ENCODE peak calls at places on chromosomes 13 and 19, in eight cellular contexts. P is neural progenitor cell, G is lung, A is mammary epithelial cell, M is Caco-2, X is IMR-90, C is pancreas, Y is spleen. E is an unnamed sample.

GRCh38 chr19:5676711-5677110 is 3.6 kb downstream of the MICOS13 start:
- DNase-seq in X (no peak), Y (no peak), A (no peak), P (no peak), M (no peak), C (no peak), G (no peak), E (no peak)

GRCh38 chr19:16778796-16779411 is 50.3 kb upstream of the SIN3B start:
- DNase-seq in M (peak; percentile 67), P (peak; percentile 69), G (peak; percentile 44), A (peak; percentile 40), X (peak; percentile 55), C (no peak), Y (peak; percentile 79), E (peak; percentile 39)

GRCh38 chr13:33075996-33076395 is 59.8 kb downstream of the KL start:
- DNase-seq in C (no peak), P (no peak), X (no peak), G (no peak), Y (no peak), A (no peak), M (no peak), E (no peak)

GRCh38 chr13:51764184-51765141 is 39.5 kb downstream of the DHRS12 start:
- DNase-seq in M (no peak), A (no peak), Y (no peak), C (peak; percentile 83), X (peak; percentile 97), G (no peak), P (no peak), E (no peak)

GRCh38 chr19:3849092-3849491 is 19.7 kb downstream of the ZFR2 start:
- DNase-seq in Y (no peak), X (no peak), P (peak; percentile 52), A (peak; percentile 34), C (no peak), M (peak; percentile 46), G (no peak), E (no peak)

GRCh38 chr19:18832331-18833140 is 777 bp downstream of the UPF1 start:
- DNase-seq in P (peak; percentile 65), A (peak; percentile 23), M (peak; percentile 65), G (no peak), X (no peak), Y (peak; percentile 83), C (peak; percentile 56), E (no peak)

GRCh38 chr13:51284339-51284738 is 55.2 kb upstream of the SERPINE3 start:
- DNase-seq in M (no peak), A (no peak), Y (no peak), G (no peak), X (no peak), C (no peak), P (no peak), E (no peak)

GRCh38 chr19:18915639-18916038 is 3.5 kb downstream of the COPE start:
- DNase-seq in M (peak; percentile 51), X (peak; percentile 30), G (no peak), P (peak; percentile 69), Y (peak; percentile 84), A (peak; percentile 32), C (peak; percentile 40), E (no peak)

GRCh38 chr13:41822560-41822959 is 138.3 kb downstream of the VWA8 start:
- DNase-seq in M (no peak), C (no peak), A (no peak), G (no peak), Y (no peak), P (no peak), X (no peak), E (no peak)

GRCh38 chr13:23735329-23735728 is 153.9 kb downstream of the MIPEP start:
- DNase-seq in P (no peak), G (no peak), M (no peak), Y (no peak), A (no peak), C (no peak), X (no peak), E (no peak)

GRCh38 chr13:110913322-110913721 is 1.5 kb downstream of the ANKRD10 start:
- DNase-seq in P (peak; percentile 18), X (peak; percentile 26), C (no peak), Y (no peak), M (no peak), A (peak; percentile 49), G (no peak), E (no peak)

GRCh38 chr13:41409611-41410010 is 47.7 kb upstream of the RGCC start:
- DNase-seq in Y (no peak), C (no peak), X (no peak), G (no peak), A (peak; percentile 41), P (no peak), M (no peak), E (no peak)

GRCh38 chr19:31378404-31378803 is 29.2 kb upstream of the TSHZ3 start:
- DNase-seq in C (no peak), A (peak; percentile 75), M (no peak), Y (no peak), G (no peak), X (peak; percentile 95), P (no peak), E (no peak)

GRCh38 chr19:47331931-47332547 is at the start of gene C5AR2:
- DNase-seq in X (no peak), G (no peak), Y (no peak), C (no peak), P (no peak), M (no peak), A (no peak), E (no peak)

GRCh38 chr19:10189631-10190425 is 4.9 kb downstream of the DNMT1 start:
- DNase-seq in M (no peak), C (no peak), A (no peak), P (no peak), Y (no peak), X (peak; percentile 38), G (no peak), E (no peak)

GRCh38 chr13:30119476-30119875 is 187.9 kb downstream of the KATNAL1 start:
- DNase-seq in C (no peak), A (peak; percentile 84), Y (no peak), X (peak; percentile 64), G (no peak), M (no peak), P (no peak), E (no peak)

GRCh38 chr19:6772028-6772865 is at the start of gene VAV1:
- DNase-seq in G (peak; percentile 69), M (no peak), A (no peak), X (no peak), C (no peak), Y (peak; percentile 97), P (no peak), E (peak; percentile 65)

GRCh38 chr19:6769006-6769637 is 1.9 kb upstream of the SH2D3A start:
- DNase-seq in G (no peak), X (peak; percentile 19), P (peak; percentile 64), M (no peak), Y (no peak), A (no peak), C (no peak), E (no peak)

GRCh38 chr19:6774821-6775707 is 2.6 kb downstream of the VAV1 start:
- DNase-seq in P (peak; percentile 38), X (no peak), M (no peak), G (no peak), C (no peak), Y (no peak), A (no peak), E (no peak)

GRCh38 chr19:6773323-6773931 is 919 bp downstream of the VAV1 start:
- DNase-seq in A (no peak), X (no peak), G (peak; percentile 55), C (no peak), P (no peak), Y (peak; percentile 93), M (no peak), E (peak; percentile 56)

GRCh38 chr19:6772866-6773322 is 386 bp downstream of the VAV1 start:
- DNase-seq in A (no peak), M (no peak), G (no peak), Y (no peak), X (no peak), C (no peak), P (no peak), E (no peak)
- TF ChIP-seq CTCF in A (no peak), M (no peak), G (no peak), Y (no peak), X (no peak), C (no peak), P (no peak), E (no peak)

DNA sequence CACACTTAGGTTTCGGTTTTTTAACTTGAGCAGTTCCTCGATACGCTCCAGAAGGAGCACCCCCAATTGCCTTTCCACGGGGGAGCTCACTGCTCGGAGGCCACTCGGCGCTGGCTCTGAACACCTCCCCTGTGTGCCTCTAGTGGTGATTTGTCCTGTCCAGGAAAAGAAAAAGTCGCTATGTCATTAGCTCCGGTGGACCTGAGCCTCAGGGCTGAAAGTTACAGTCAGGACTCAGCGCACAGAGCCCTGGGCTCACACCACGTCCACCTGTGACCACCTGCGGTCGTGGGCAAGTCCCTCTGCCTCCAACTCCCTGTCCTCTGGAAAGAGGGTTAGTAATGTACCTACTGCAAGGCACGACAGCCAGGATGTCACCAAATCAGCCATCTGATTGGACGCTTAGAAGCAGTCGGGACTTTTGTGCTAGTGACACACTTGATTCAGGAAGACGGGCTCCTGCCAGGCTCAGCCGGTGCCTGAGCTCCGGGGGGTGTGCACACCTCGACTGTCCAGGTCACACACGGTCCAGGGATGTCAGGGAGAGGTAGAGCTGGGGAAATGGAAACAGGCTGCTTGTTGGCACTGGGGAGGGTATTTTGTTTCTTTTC is 3.9 kb upstream of the TMPRSS9 start:
- DNase-seq in Y (no peak), X (no peak), G (no peak), C (no peak), M (no peak), P (no peak), A (no peak), E (no peak)
- H3K36me3 ChIP-seq in Y (peaks cover 20% of the 10 kb centered on the region), X (peaks cover 14% of the 10 kb centered on the region), G (peaks cover 3% of the 10 kb centered on the region), C (no peaks in the 10 kb centered on the region), M (no peaks in the 10 kb centered on the region), P (no peaks in the 10 kb centered on the region), A (peaks cover 3% of the 10 kb centered on the region), E (peaks cover 7% of the 10 kb centered on the region)

GRCh38 chr19:21740559-21740958 is 26.8 kb downstream of the ZNF100 start:
- DNase-seq in P (no peak), G (no peak), A (no peak), Y (no peak), C (no peak), M (no peak), X (no peak), E (no peak)
- H3K9me3 ChIP-seq in P (peaks cover 4% of the 10 kb centered on the region), G (no peaks in the 10 kb centered on the region), A (peaks cover 7% of the 10 kb centered on the region), Y (peaks cover 84% of the 10 kb centered on the region), C (no peaks in the 10 kb centered on the region), M (peaks cover 4% of the 10 kb centered on the region), X (peaks cover 6% of the 10 kb centered on the region), E (peaks cover 8% of the 10 kb centered on the region)

GRCh38 chr13:36430247-36431203 is 1.8 kb upstream of the CCNA1 start:
- DNase-seq in G (peak; percentile 36), X (no peak), Y (no peak), P (peak; percentile 57), C (peak; percentile 57), M (no peak), A (no peak), E (no peak)

GRCh38 chr13:36432106-36432544 is at the start of gene CCNA1:
- DNase-seq in X (no peak), P (peak; percentile 92), A (peak; percentile 47), C (peak; percentile 27), Y (peak; percentile 83), M (no peak), G (peak; percentile 51), E (no peak)

GRCh38 chr13:36428083-36428482 is 4.2 kb upstream of the CCNA1 start:
- DNase-seq in X (no peak), G (no peak), P (no peak), C (no peak), A (peak; percentile 91), Y (no peak), M (no peak), E (no peak)

GRCh38 chr13:36436811-36437210 is 4.5 kb downstream of the CCNA1 start:
- DNase-seq in A (no peak), X (no peak), G (no peak), C (no peak), P (no peak), Y (no peak), M (no peak), E (no peak)

GRCh38 chr13:36431204-36432105 is 840 bp upstream of the CCNA1 start:
- DNase-seq in X (no peak), Y (peak; percentile 83), P (peak; percentile 46), M (no peak), G (no peak), A (peak; percentile 33), C (no peak), E (no peak)
- TF ChIP-seq CTCF in X (no peak), Y (no peak), P (no peak), M (no peak), G (no peak), A (no peak), C (no peak), E (no peak)